ENCODE peak calls at places on chromosomes 2 and 18, in seven cellular contexts. H is fibroblast of lung, Q is hepatocyte, V is right atrium auricular region, F is A549, P is colonic mucosa, N is adrenal gland. A is an unnamed sample.

GRCh38 chr2:26696352-26696816 is 3.9 kb downstream of the KCNK3 start:
- DNase-seq in H (peak; percentile 99), Q (peak; percentile 30), V (no peak), F (peak; percentile 83), P (no peak), N (peak; percentile 93), A (no peak)

GRCh38 chr2:62152000-62152399 is 43.9 kb upstream of the B3GNT2 start:
- DNase-seq in H (peak; percentile 79), Q (peak; percentile 12), V (no peak), F (no peak), P (no peak), N (no peak), A (no peak)

GRCh38 chr18:7778181-7778580 is 211.1 kb downstream of the PTPRM start:
- DNase-seq in H (peak; percentile 71), Q (no peak), V (no peak), F (no peak), P (no peak), N (no peak), A (no peak)

GRCh38 chr2:3302751-3303582 is 74.7 kb downstream of the EIPR1 start:
- DNase-seq in H (no peak), Q (no peak), V (no peak), F (no peak), P (no peak), N (peak; percentile 76), A (peak; percentile 82)

GRCh38 chr2:26295511-26295910 is 50.4 kb upstream of the SELENOI start:
- DNase-seq in H (no peak), Q (no peak), V (no peak), F (no peak), P (no peak), N (no peak), A (no peak)

GRCh38 chr18:68560128-68560527 is 154.8 kb downstream of the TMX3 start:
- DNase-seq in H (no peak), Q (no peak), V (no peak), F (no peak), P (no peak), N (no peak), A (no peak)

GRCh38 chr2:12456293-12457151 is 260.2 kb upstream of the TRIB2 start:
- DNase-seq in H (peak; percentile 98), Q (peak; percentile 89), V (peak; percentile 97), F (peak; percentile 26), P (peak; percentile 79), N (peak; percentile 97), A (no peak)

GRCh38 chr2:158926478-158926948 is 41.9 kb upstream of the TANC1 start:
- DNase-seq in H (peak; percentile 82), Q (peak; percentile 16), V (no peak), F (no peak), P (no peak), N (no peak), A (peak; percentile 22)

GRCh38 chr2:105179469-105180372 is 61.8 kb upstream of the GPR45 start:
- DNase-seq in H (peak; percentile 84), Q (peak; percentile 50), V (peak; percentile 50), F (peak; percentile 65), P (peak; percentile 77), N (peak; percentile 71), A (peak; percentile 28)

GRCh38 chr2:20766798-20767644 is 55.9 kb downstream of the LDAH start:
- DNase-seq in H (no peak), Q (no peak), V (no peak), F (no peak), P (no peak), N (no peak), A (no peak)

GRCh38 chr2:181632733-181633401 is 24.0 kb downstream of the CERKL start:
- DNase-seq in H (no peak), Q (no peak), V (no peak), F (no peak), P (no peak), N (no peak), A (no peak)

GRCh38 chr2:109185801-109186570 is 57.0 kb downstream of the SH3RF3 start:
- DNase-seq in H (peak; percentile 81), Q (no peak), V (no peak), F (no peak), P (no peak), N (peak; percentile 87), A (no peak)

GRCh38 chr2:227592694-227593387 is 5.9 kb upstream of the SCYGR2 start:
- DNase-seq in H (no peak), Q (no peak), V (no peak), F (no peak), P (no peak), N (no peak), A (no peak)

GRCh38 chr18:28984731-28985130 is 807.8 kb upstream of the CDH2 start:
- DNase-seq in H (peak; percentile 59), Q (no peak), V (no peak), F (no peak), P (no peak), N (no peak), A (no peak)

GRCh38 chr18:8982416-8983183 is 119.9 kb upstream of the NDUFV2 start:
- DNase-seq in H (peak; percentile 82), Q (peak; percentile 75), V (no peak), F (peak; percentile 44), P (peak; percentile 48), N (no peak), A (peak; percentile 68)

GRCh38 chr2:130836501-130837174 is at the start of gene ARHGEF4:
- DNase-seq in H (no peak), Q (peak; percentile 86), V (no peak), F (peak; percentile 61), P (peak; percentile 79), N (no peak), A (no peak)

GRCh38 chr2:180291552-180292421 is 284.7 kb upstream of the CWC22 start:
- DNase-seq in H (peak; percentile 76), Q (no peak), V (no peak), F (peak; percentile 4), P (no peak), N (no peak), A (no peak)

GRCh38 chr18:65737346-65737745 is 13.5 kb upstream of the CDH7 start:
- DNase-seq in H (no peak), Q (no peak), V (no peak), F (no peak), P (no peak), N (no peak), A (no peak)

GRCh38 chr2:86025976-86026743 is 79.5 kb downstream of the POLR1A start:
- DNase-seq in H (no peak), Q (no peak), V (no peak), F (no peak), P (no peak), N (no peak), A (no peak)

GRCh38 chr2:135993421-135993820 is 8.0 kb upstream of the DARS1 start:
- DNase-seq in H (no peak), Q (no peak), V (no peak), F (no peak), P (no peak), N (no peak), A (no peak)

GRCh38 chr2:232891621-232892071 is 21.6 kb downstream of the SNORC start:
- DNase-seq in H (peak; percentile 87), Q (no peak), V (no peak), F (no peak), P (no peak), N (peak; percentile 63), A (no peak)

GRCh38 chr2:126999342-126999741 is 100.7 kb downstream of the TEX51 start:
- DNase-seq in H (no peak), Q (no peak), V (no peak), F (no peak), P (no peak), N (no peak), A (no peak)

GRCh38 chr18:73545497-73545896 is 602.1 kb downstream of the FBXO15 start:
- DNase-seq in H (no peak), Q (peak; percentile 16), V (no peak), F (no peak), P (no peak), N (no peak), A (no peak)

GRCh38 chr18:61635901-61636528 is 256.8 kb downstream of the RNF152 start:
- DNase-seq in H (peak; percentile 27), Q (peak; percentile 75), V (peak; percentile 66), F (no peak), P (peak; percentile 86), N (peak; percentile 61), A (peak; percentile 97)

GRCh38 chr2:170928036-170928823 is 823 bp upstream of the GORASP2 start:
- DNase-seq in H (peak; percentile 24), Q (peak; percentile 19), V (no peak), F (peak; percentile 18), P (peak; percentile 27), N (peak; percentile 42), A (no peak)

DNA sequence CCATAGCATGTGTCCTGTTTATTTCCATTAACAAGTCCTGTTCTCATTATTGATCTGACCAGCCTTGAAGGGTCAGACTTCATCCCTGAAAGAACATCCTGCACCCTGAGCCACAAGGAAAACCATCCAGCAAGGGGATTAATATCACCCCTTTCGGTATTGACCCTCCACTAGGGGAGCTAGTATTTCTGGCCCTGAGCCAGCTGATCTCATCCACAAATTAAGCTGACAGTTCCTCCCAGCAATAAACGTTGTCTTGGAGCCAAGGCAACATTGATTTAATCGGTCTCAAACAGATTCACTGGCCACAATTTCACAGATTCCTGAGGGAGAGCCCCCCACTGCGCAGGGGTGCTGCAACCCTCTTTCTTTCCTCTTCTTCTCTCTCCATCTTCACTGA is 353.1 kb upstream of the FANCL start:
- DNase-seq in H (no peak), Q (no peak), V (no peak), F (peak; percentile 18), P (no peak), N (no peak), A (peak; percentile 48)
- TF ChIP-seq CTCF in H (peak; percentile 4), Q (no peak), V (no peak), F (no peak), P (no peak), N (no peak), A (peak; percentile 50)

GRCh38 chr2:176680916-176681315 is 411.7 kb downstream of the MTX2 start:
- DNase-seq in H (no peak), Q (no peak), V (no peak), F (no peak), P (no peak), N (no peak), A (no peak)

GRCh38 chr2:176681584-176682115 is 412.4 kb downstream of the MTX2 start:
- DNase-seq in H (no peak), Q (no peak), V (no peak), F (no peak), P (no peak), N (no peak), A (no peak)

GRCh38 chr2:176679306-176679705 is 410.1 kb downstream of the MTX2 start:
- DNase-seq in H (no peak), Q (no peak), V (no peak), F (no peak), P (no peak), N (no peak), A (no peak)

GRCh38 chr2:176683565-176684210 is 414.4 kb downstream of the MTX2 start:
- DNase-seq in H (no peak), Q (peak; percentile 28), V (no peak), F (no peak), P (no peak), N (no peak), A (no peak)

GRCh38 chr2:176682278-176682677 is 413.0 kb downstream of the MTX2 start:
- DNase-seq in H (no peak), Q (peak; percentile 15), V (no peak), F (no peak), P (no peak), N (no peak), A (no peak)
- H3K4me3 ChIP-seq in H (no peak overlapping the region), Q (no peak overlapping the region), V (no peak overlapping the region), F (no peak overlapping the region), P (no peak overlapping the region), N (no peak overlapping the region), A (no peak overlapping the region)

GRCh38 chr2:39522518-39522877 is 85.4 kb upstream of the MAP4K3 start:
- DNase-seq in H (no peak), Q (no peak), V (no peak), F (no peak), P (no peak), N (no peak), A (no peak)
- H3K27ac ChIP-seq in H (no peak overlapping the region), Q (no peak overlapping the region), V (no peak overlapping the region), F (peak overlapping the region; percentile 78), P (peak overlapping the region; percentile 65), N (no peak overlapping the region), A (no peak overlapping the region)

GRCh38 chr2:160292225-160292624 is 92.2 kb upstream of the ITGB6 start:
- DNase-seq in H (no peak), Q (no peak), V (no peak), F (no peak), P (no peak), N (no peak), A (no peak)
- TF ChIP-seq CTCF in H (peak; percentile 25), Q (peak; percentile 14), V (no peak), F (no peak), P (no peak), N (no peak), A (no peak)

A was measured in WERI-Rb-1.